ENCODE peak calls at places on chromosomes 11 and 22, in four cellular contexts. O is uterus, H is GM06990, G is foreskin fibroblast. B is an unnamed sample.

GRCh38 chr22:26837784-26838520 is 180.6 kb downstream of the MIAT start:
- DNase-seq in H (no peak), G (no peak), O (no peak), B (no peak)

GRCh38 chr11:123736769-123737168 is 4.7 kb downstream of the ZNF202 start:
- DNase-seq in H (no peak), G (no peak), O (no peak), B (no peak)

GRCh38 chr11:92423133-92423532 is 198.5 kb downstream of the FAT3 start:
- DNase-seq in H (no peak), O (no peak), G (no peak), B (no peak)

GRCh38 chr22:28815729-28816128 is 15.4 kb upstream of the XBP1 start:
- DNase-seq in O (no peak), G (no peak), H (no peak), B (no peak)

GRCh38 chr11:64321533-64321932 is 3.6 kb downstream of the PRDX5 start:
- DNase-seq in H (no peak), G (no peak), O (no peak), B (no peak)

GRCh38 chr11:81224396-81224795 is 1509.3 kb downstream of the FAM181B start:
- DNase-seq in G (no peak), O (no peak), H (no peak), B (no peak)

GRCh38 chr11:73265853-73266643 is 6.1 kb upstream of the P2RY6 start:
- DNase-seq in O (peak; percentile 6), H (no peak), G (no peak), B (no peak)

GRCh38 chr11:119320593-119321524 is 3.9 kb upstream of the MCAM start:
- DNase-seq in G (peak; percentile 71), H (peak; percentile 90), O (peak; percentile 81), B (no peak)

GRCh38 chr11:73240190-73240781 is 22.2 kb downstream of the P2RY2 start:
- DNase-seq in O (peak; percentile 24), H (no peak), G (peak; percentile 65), B (no peak)

GRCh38 chr11:93143186-93143585 is 54.6 kb downstream of the SLC36A4 start:
- DNase-seq in G (peak; percentile 10), H (no peak), O (no peak), B (peak; percentile 9)

GRCh38 chr11:111932605-111932938 is 4.6 kb upstream of the DIXDC1 start:
- DNase-seq in O (no peak), H (no peak), G (no peak), B (no peak)

GRCh38 chr22:37633693-37634504 is 5.6 kb upstream of the SH3BP1 start:
- DNase-seq in G (peak; percentile 89), O (peak; percentile 90), H (peak; percentile 87), B (peak; percentile 66)

GRCh38 chr11:73939096-73939495 is 11.7 kb upstream of the DNAJB13 start:
- DNase-seq in O (no peak), H (no peak), G (peak; percentile 28), B (peak; percentile 38)

GRCh38 chr11:13772223-13773046 is 104.0 kb downstream of the FAR1 start:
- DNase-seq in O (no peak), G (peak; percentile 76), H (peak; percentile 12), B (peak; percentile 30)

GRCh38 chr22:35349704-35350538 is 31.0 kb upstream of the HMOX1 start:
- DNase-seq in O (peak; percentile 51), G (peak; percentile 68), H (no peak), B (no peak)

GRCh38 chr11:94737171-94737611 is 31.0 kb upstream of the AMOTL1 start:
- DNase-seq in O (no peak), G (peak; percentile 27), H (no peak), B (peak; percentile 61)

GRCh38 chr22:39130892-39131855 is 21.3 kb downstream of the CBX7 start:
- DNase-seq in H (no peak), G (peak; percentile 26), O (no peak), B (no peak)

GRCh38 chr11:119248750-119249670 is 42.9 kb downstream of the CBL start:
- DNase-seq in G (no peak), O (no peak), H (no peak), B (no peak)

GRCh38 chr22:20128902-20129746 is 2.5 kb upstream of the ZDHHC8 start:
- DNase-seq in H (no peak), O (no peak), G (peak; percentile 71), B (no peak)

GRCh38 chr22:31289335-31289734 is 3.0 kb downstream of the PIK3IP1 start:
- DNase-seq in H (no peak), G (no peak), O (no peak), B (no peak)
- H3K4me3 ChIP-seq in H (peak overlapping the region; percentile 64), G (no peak overlapping the region), O (peak overlapping the region; percentile 65), B (no peak overlapping the region)

DNA sequence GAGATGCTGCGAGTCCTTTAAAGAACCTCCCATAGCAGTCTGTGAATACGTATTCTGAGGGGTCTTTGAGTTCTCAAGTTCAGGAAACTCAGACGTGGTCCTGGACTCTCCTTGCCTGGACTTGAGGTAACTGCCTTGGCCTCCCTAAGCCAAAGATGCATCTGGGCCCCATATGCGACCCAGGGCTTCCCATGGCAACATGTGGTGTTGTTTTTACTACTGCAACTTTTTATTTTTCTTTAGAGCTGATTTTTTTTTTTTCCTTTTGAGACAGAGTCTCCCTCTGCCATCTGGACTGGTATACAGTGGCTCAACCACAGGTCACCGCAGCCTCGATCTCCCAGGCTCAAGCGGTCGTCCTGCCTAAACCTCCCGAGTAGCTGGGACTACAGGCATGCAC is 321.1 kb downstream of the ST3GAL4 start:
- DNase-seq in O (no peak), H (no peak), G (peak; percentile 40), B (peak; percentile 21)
- TF ChIP-seq CTCF in O (no peak), H (no peak), G (no peak), B (no peak)

DNA sequence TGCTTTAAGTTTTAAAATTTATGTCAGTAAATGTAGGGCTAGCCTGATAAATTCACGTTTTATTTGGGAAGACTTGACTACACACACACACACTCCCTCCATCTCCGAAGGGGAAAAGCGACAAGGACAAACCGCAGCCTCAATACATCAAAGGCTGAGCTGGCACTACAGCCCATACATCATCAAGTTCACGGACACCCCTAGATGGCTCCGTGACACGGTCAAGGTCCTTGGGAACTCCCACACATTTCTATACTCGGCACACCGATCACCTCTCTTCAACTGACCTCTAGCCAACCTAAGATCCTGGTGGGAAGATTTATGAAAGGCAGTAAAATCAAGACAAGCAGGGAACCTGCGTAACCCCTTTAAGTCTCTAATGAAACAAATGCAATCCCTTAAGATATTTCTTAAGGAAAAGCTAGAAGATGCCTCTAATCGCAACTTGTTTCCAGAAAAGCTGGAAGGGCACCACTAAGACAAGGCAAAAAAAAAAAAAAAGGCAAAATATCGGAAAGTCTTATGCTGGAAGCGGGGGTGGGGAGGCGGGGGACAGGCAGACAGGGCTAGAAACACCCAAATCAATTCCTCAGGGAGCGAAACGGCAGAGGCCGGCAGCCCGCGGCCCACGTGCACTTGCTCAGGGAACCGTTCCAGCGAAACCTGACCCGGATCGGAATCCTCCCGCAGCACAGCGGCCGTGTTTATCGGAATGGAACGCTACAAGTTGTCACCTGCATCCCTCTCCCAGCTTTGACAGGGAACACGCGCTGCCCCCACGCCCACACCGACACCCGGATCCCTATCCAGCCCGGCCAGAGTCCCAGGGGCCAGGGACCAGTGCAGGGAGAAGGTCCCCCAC is 1.5 kb downstream of the ARHGAP20 start:
- DNase-seq in H (peak; percentile 1), G (peak; percentile 71), O (peak; percentile 49), B (no peak)
- H3K4me3 ChIP-seq in H (no peak overlapping the region), G (peak overlapping the region; percentile 71), O (peak overlapping the region; percentile 54), B (peak overlapping the region; percentile 5)

GRCh38 chr11:17601206-17602075 is 54.4 kb downstream of the OTOG start:
- DNase-seq in H (no peak), O (no peak), G (no peak), B (no peak)
- TF ChIP-seq CTCF in H (no peak), O (no peak), G (no peak), B (no peak)

GRCh38 chr22:46357711-46358505 is 22.4 kb downstream of the TRMU start:
- DNase-seq in H (no peak), O (no peak), G (no peak), B (no peak)
- H3K4me3 ChIP-seq in H (no peak overlapping the region), O (no peak overlapping the region), G (no peak overlapping the region), B (no peak overlapping the region)

DNA sequence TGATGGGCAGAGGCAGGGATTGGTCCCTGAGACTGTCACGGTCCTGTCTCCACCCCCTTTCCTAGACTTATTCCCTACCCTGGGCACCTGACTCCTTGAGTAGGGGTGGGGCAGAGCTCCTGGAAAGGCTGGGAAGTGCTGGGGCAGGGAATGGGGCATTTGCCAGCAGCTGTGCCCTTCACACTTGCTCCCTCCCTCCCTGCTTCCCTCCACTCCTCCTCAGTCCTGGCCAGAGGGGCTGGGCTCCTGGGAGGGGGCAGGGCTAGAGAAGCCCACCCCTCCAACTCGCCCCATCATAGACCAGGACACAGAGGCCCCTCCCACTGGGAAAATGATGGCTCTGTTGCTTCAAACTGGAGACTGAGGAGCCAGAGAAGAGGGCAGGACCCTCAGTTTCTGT is 11.6 kb downstream of the SCN2B start:
- DNase-seq in O (no peak), H (no peak), G (no peak), B (no peak)
- TF ChIP-seq CTCF in O (no peak), H (no peak), G (no peak), B (no peak)

DNA sequence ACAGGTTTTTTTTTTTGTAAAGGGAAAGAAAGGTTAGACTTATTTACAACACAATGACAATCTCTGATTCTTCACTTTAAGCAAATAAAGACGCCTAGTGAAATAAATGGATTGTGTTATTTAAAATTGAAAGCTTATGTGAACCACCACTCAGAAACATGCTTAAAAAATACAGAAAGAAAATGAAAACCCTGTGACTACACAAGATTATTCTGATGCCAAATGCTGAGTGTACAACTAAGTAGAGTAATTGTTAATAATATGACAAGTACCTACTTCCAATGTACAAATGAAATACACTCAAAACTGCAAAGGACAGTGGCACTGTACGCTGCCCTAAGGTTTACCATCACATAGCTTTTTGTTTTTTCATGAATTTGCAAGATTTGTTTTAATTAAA is 1.0 kb downstream of the BLID start:
- DNase-seq in H (no peak), G (no peak), O (no peak), B (no peak)
- H3K4me3 ChIP-seq in H (no peak overlapping the region), G (no peak overlapping the region), O (no peak overlapping the region), B (no peak overlapping the region)

GRCh38 chr11:121513807-121514206 is 61.0 kb upstream of the SORL1-AS1 start:
- DNase-seq in H (no peak), G (no peak), O (no peak), B (no peak)
- TF ChIP-seq CTCF in H (no peak), G (no peak), O (no peak), B (no peak)

DNA sequence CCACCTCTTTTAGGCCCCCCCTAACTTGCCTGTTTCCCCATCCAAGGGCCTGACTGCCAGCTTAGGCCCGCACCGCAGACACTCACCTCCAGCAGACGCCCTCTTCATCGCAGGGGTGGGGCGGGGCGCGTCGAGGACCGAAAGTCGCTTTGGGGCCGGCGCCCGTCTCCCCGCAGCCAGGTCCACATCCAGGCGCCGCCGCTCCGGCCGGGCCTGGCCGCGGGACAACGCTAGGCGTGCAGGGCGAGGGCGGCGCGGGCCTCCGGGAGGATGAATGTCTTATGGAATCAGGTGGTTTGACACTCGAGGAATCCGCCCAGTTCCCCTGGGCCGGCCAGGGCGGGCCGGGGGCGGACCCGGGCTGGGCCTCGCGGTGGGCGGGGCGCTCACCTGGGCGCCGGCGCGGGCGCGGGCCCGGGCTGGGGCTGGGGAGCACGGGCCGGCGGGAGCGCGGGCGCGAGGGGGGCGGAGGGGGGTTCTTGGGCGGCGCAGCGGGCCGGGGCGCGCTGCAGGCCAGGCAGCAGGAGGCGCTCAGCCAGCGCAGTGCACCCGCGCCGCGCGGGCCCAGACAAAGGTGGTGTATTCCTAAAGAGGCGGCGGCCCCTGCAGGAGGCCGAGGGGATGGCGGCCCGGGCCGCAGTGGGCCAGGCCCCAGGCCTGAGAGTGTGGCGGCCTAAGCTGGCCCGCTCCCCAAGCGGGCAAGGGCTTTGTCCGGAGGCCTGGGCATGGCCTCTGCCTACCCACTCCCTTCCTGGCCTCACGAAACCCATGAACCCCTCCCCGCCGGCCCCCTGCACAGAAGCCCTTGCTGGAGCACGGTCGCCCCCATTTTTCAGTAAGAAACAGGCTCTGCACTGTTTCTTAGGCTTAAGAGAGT is 177.6 kb downstream of the IGLL1 start:
- DNase-seq in H (peak; percentile 78), O (no peak), G (peak; percentile 69), B (no peak)
- H3K4me3 ChIP-seq in H (peak overlapping the region; percentile 14), O (peak overlapping the region; percentile 32), G (no peak overlapping the region), B (no peak overlapping the region)

B was measured in HFF-Myc.